ENCODE peak calls at places on chromosome 16, in five cellular contexts. S, P, U, X and J are unnamed samples. For H3K4me1, the result is how much of the 10 kb centered on the place peaks cover.

GRCh38 chr16:56286819-56287218 is 95.5 kb downstream of the GNAO1 start:
- DNase-seq in U (peak), S (no peak), P (no peak), X (no peak), J (no peak)

GRCh38 chr16:57601801-57602478 is 26.5 kb upstream of the ADGRG1 start:
- DNase-seq in U (peak), X (peak), P (no peak), S (no peak), J (peak)

GRCh38 chr16:7679899-7680298 is 347.3 kb downstream of the RBFOX1 start:
- DNase-seq in S (no peak), U (no peak), X (no peak), P (no peak), J (no peak)

GRCh38 chr16:27314161-27314723 is 468 bp downstream of the IL4R start:
- DNase-seq in U (peak), S (peak), X (peak), P (peak), J (peak)

GRCh38 chr16:1745900-1746692 is 25.2 kb downstream of the NME3 start:
- DNase-seq in S (no peak), P (no peak), U (no peak), X (no peak), J (no peak)

GRCh38 chr16:71373073-71373472 is 14.6 kb downstream of the CALB2 start:
- DNase-seq in U (no peak), X (no peak), P (no peak), S (no peak), J (no peak)

GRCh38 chr16:64092284-64092683 is 1029.6 kb downstream of the CDH11 start:
- DNase-seq in U (no peak), S (no peak), X (no peak), P (no peak), J (no peak)

GRCh38 chr16:8631373-8631772 is 9.9 kb downstream of the METTL22 start:
- DNase-seq in U (no peak), X (no peak), P (no peak), S (no peak), J (no peak)

GRCh38 chr16:11251525-11252481 is 4.2 kb downstream of the SOCS1 start:
- DNase-seq in X (peak), P (no peak), S (no peak), U (peak), J (no peak)

GRCh38 chr16:81190667-81191066 is 47.8 kb upstream of the BCO1 start:
- DNase-seq in P (no peak), U (no peak), S (no peak), X (no peak), J (no peak)

GRCh38 chr16:1534021-1535020 is 855 bp downstream of the TMEM204 start:
- DNase-seq in S (no peak), X (no peak), P (no peak), U (no peak), J (no peak)

GRCh38 chr16:1167276-1168107 is 14.6 kb downstream of the CACNA1H start:
- DNase-seq in S (no peak), X (no peak), P (no peak), U (no peak), J (no peak)

GRCh38 chr16:87057291-87057881 is 259.8 kb downstream of the C16orf95 start:
- DNase-seq in P (no peak), X (no peak), U (no peak), S (no peak), J (peak)

GRCh38 chr16:11295672-11296071 is 14.5 kb upstream of the PRM1 start:
- DNase-seq in U (no peak), P (no peak), X (no peak), S (no peak), J (no peak)

GRCh38 chr16:11836653-11837244 is 14.6 kb downstream of the RSL1D1 start:
- DNase-seq in P (no peak), X (no peak), U (no peak), S (no peak), J (peak)

GRCh38 chr16:2966043-2966802 is 2.1 kb downstream of the KREMEN2 start:
- DNase-seq in S (no peak), U (no peak), X (no peak), P (no peak), J (peak)
- H3K4me1 ChIP-seq in S (under half), U (half or more), X (under half), P (half or more), J (under half)

GRCh38 chr16:73251608-73252007 is 203.7 kb upstream of the ZFHX3 start:
- DNase-seq in P (no peak), S (no peak), U (no peak), X (no peak), J (no peak)
- H3K4me3 ChIP-seq in P (no peak), S (no peak), U (no peak), X (no peak), J (no peak)

DNA sequence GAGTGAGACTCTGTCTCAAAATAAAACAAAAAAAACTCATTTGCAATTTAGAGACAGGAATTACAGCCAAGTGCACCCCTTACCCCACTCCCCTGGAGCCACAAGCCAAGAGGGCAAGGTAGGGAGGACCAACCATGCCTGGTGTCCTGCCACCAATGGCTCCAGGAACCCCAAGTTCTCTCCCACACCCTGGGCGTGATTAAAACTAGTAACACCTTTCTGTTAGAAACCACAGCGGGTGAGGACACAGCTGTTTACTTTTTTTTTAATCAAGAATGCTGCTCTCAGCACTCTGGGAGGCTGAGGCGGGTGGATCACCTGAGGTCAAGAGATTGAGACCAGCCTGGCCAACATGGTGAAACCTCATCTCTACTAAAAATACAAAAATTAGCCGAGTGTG is 38.1 kb downstream of the ANKRD11 start:
- DNase-seq in X (no peak), S (no peak), U (no peak), P (no peak), J (no peak)
- H3K4me1 ChIP-seq in X (half or more), S (half or more), U (half or more), P (half or more), J (under half)

GRCh38 chr16:66521951-66522771 is 27.8 kb downstream of the TK2 start:
- DNase-seq in P (no peak), U (peak), X (peak), S (no peak), J (peak)

GRCh38 chr16:66525396-66526180 is 24.3 kb downstream of the TK2 start:
- DNase-seq in P (no peak), X (no peak), U (no peak), S (no peak), J (no peak)

GRCh38 chr16:66523861-66524354 is 26.0 kb downstream of the TK2 start:
- DNase-seq in X (peak), S (no peak), U (no peak), P (no peak), J (no peak)

GRCh38 chr16:66522816-66523590 is 26.9 kb downstream of the TK2 start:
- DNase-seq in P (no peak), U (no peak), S (no peak), X (no peak), J (no peak)

GRCh38 chr16:66524601-66525164 is 25.2 kb downstream of the TK2 start:
- DNase-seq in U (peak), X (peak), S (no peak), P (no peak), J (peak)
- H3K4me3 ChIP-seq in U (no peak), X (peak), S (no peak), P (no peak), J (no peak)

DNA sequence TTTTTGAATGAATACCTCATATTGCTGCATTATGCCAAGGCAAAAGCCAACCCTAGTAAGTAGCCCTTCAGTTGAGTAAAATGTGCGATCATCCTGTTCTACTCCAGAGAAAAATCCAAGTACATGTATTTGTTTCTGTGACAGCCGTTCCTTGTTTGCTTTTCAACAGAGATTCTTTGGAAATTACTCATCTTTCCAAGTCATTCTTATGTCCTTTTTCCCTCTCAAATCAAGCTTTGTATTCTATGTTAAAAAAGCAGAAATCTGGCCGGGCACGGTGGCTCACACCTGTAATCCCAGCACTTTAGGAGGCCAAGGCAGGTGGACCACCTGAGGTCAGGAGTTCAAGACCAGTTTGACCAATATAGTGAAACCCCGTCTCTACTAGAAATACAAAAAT is 112.9 kb upstream of the HAS3 start:
- DNase-seq in S (no peak), X (no peak), P (no peak), U (no peak), J (no peak)
- H3K4me1 ChIP-seq in S (under half), X (under half), P (under half), U (under half), J (under half)

GRCh38 chr16:88508868-88509748 is 56.0 kb downstream of the ZFPM1 start:
- DNase-seq in X (no peak), S (no peak), U (no peak), P (no peak), J (no peak)

GRCh38 chr16:88511060-88511459 is 58.0 kb downstream of the ZFPM1 start:
- DNase-seq in S (no peak), U (no peak), X (no peak), P (no peak), J (no peak)

GRCh38 chr16:88508376-88508867 is 55.3 kb downstream of the ZFPM1 start:
- DNase-seq in X (no peak), P (no peak), U (no peak), S (no peak), J (no peak)

GRCh38 chr16:88510091-88510719 is 57.1 kb downstream of the ZFPM1 start:
- DNase-seq in P (no peak), U (no peak), X (no peak), S (no peak), J (no peak)

DNA sequence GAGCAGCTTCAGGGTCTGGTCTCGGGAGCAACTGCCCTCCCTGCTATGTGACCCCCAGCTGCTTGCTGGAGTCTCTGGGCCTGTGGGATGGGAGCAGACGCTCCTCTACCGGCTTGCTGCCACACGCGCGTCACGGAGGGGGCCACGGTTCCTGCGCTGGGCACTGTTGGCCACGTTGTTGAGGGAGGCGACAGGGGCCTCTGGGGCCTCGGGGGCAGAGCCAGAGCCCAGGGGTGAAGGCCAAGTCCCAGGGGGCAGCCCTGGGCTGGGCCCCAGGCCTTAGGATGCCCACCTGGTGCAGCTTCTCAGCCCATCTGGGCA is 56.6 kb downstream of the ZFPM1 start:
- DNase-seq in P (no peak), U (no peak), X (no peak), S (no peak), J (no peak)
- H3K4me3 ChIP-seq in P (no peak), U (no peak), X (no peak), S (no peak), J (no peak)

GRCh38 chr16:62067981-62068380 is 31.7 kb upstream of the CDH8 start:
- DNase-seq in X (no peak), S (no peak), U (no peak), P (no peak), J (no peak)
- H3K4me1 ChIP-seq in X (under half), S (under half), U (under half), P (under half), J (under half)